ENCODE peak calls at places on chromosomes 16 and 17, in six cellular contexts. L is breast epithelium, V is OCI-LY7, F is mucosa of descending colon, Y is bronchial epithelial cell, C is adrenal gland. I is an unnamed sample.

GRCh38 chr16:89349947-89350633 is 132.6 kb downstream of the ZNF778 start:
- DNase-seq in Y (no peak), V (no peak), F (no peak), L (no peak), C (no peak), I (no peak)

GRCh38 chr16:14672403-14672971 is 21.6 kb downstream of the PLA2G10 start:
- DNase-seq in F (peak; percentile 47), V (peak; percentile 90), Y (no peak), C (no peak), L (no peak), I (no peak)

GRCh38 chr16:58325941-58326340 is 31.1 kb upstream of the PRSS54 start:
- DNase-seq in L (no peak), C (no peak), Y (no peak), V (no peak), F (no peak), I (no peak)

GRCh38 chr17:81236784-81237183 is 2.1 kb downstream of the TEPSIN start:
- DNase-seq in V (no peak), Y (no peak), L (no peak), C (no peak), F (no peak), I (no peak)

GRCh38 chr17:27990979-27991378 is 51.5 kb upstream of the NLK start:
- DNase-seq in L (no peak), Y (no peak), F (no peak), C (no peak), V (no peak), I (no peak)

GRCh38 chr16:81366316-81366932 is 51.7 kb downstream of the GAN start:
- DNase-seq in V (peak; percentile 70), Y (peak; percentile 58), C (no peak), L (no peak), F (no peak), I (no peak)

GRCh38 chr17:55996826-55997225 is 156.4 kb upstream of the ANKFN1 start:
- DNase-seq in C (no peak), L (no peak), V (no peak), F (no peak), Y (no peak), I (no peak)

GRCh38 chr16:75198135-75198600 is 8.8 kb downstream of the CTRB2 start:
- DNase-seq in L (no peak), C (no peak), V (no peak), Y (no peak), F (no peak), I (no peak)

GRCh38 chr17:61250335-61250890 is 149.2 kb upstream of the TBX2 start:
- DNase-seq in C (no peak), V (no peak), Y (peak; percentile 37), F (no peak), L (no peak), I (no peak)

GRCh38 chr17:64938925-64939474 is 19.7 kb upstream of the LRRC37A3 start:
- DNase-seq in L (no peak), C (peak; percentile 69), V (peak; percentile 50), F (peak; percentile 71), Y (no peak), I (no peak)

GRCh38 chr17:83082899-83083367 is 3.5 kb downstream of the METRNL start:
- DNase-seq in Y (no peak), V (no peak), L (no peak), C (no peak), F (peak; percentile 53), I (no peak)

GRCh38 chr17:83084214-83084613 is 4.8 kb downstream of the METRNL start:
- DNase-seq in L (no peak), Y (no peak), V (no peak), F (no peak), C (no peak), I (no peak)

GRCh38 chr17:83084621-83085056 is 5.2 kb downstream of the METRNL start:
- DNase-seq in Y (no peak), L (no peak), V (no peak), C (no peak), F (peak; percentile 88), I (no peak)

GRCh38 chr17:83082435-83082834 is 3.0 kb downstream of the METRNL start:
- DNase-seq in F (no peak), C (no peak), V (peak; percentile 37), L (no peak), Y (no peak), I (no peak)

DNA sequence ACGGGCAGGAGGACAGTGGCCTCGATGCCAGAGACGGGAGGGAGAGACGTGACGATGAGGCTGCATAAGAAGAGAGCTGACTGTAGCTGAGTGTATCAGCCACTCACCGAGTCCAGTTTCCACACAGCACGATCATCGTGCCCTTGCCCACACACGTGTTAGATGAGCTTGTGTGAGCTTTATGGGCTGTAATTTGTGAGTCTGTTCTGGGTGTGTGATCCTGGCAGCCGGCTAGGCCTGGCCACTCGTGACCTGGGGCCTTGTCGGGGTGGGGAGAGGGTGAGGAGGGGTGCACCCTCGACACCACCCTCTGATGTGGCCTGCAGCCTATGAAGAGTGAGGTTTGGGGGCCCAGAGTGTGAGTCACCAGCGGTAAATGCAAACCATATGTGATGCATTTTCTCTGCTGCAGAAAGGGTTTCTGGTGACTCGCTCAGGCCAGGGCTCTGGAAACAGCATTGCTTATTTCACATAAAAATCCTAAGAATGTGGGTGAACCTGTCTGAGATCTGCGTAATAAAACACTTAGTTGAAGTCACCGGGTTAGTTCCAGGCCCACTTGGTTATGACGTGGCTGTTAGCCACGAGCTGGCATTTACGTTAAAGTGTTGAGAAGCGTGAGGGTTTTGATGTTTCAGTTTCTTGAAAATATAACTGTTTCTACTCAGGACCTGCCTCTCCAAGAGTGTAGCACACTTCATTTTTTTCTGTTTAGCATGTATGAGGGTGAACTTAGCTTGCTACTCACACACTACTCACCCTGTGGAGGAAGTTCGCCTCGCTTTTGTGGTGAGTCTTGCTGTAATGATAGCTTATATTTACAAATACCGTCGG is 4.2 kb downstream of the METRNL start:
- DNase-seq in C (no peak), L (no peak), V (no peak), Y (peak; percentile 72), F (peak; percentile 66), I (no peak)
- H3K4me3 ChIP-seq in C (no peak overlapping the region), L (no peak overlapping the region), V (no peak overlapping the region), Y (no peak overlapping the region), F (no peak overlapping the region), I (no peak overlapping the region)

GRCh38 chr16:69119536-69119935 is 12.9 kb downstream of the CHTF8 start:
- DNase-seq in C (no peak), L (no peak), V (no peak), Y (no peak), F (no peak), I (no peak)
- H3K36me3 ChIP-seq in C (no peaks in the 10 kb centered on the region), L (no peaks in the 10 kb centered on the region), V (peaks cover 94% of the 10 kb centered on the region), Y (peaks cover 22% of the 10 kb centered on the region), F (no peaks in the 10 kb centered on the region), I (peaks cover 50% of the 10 kb centered on the region)

DNA sequence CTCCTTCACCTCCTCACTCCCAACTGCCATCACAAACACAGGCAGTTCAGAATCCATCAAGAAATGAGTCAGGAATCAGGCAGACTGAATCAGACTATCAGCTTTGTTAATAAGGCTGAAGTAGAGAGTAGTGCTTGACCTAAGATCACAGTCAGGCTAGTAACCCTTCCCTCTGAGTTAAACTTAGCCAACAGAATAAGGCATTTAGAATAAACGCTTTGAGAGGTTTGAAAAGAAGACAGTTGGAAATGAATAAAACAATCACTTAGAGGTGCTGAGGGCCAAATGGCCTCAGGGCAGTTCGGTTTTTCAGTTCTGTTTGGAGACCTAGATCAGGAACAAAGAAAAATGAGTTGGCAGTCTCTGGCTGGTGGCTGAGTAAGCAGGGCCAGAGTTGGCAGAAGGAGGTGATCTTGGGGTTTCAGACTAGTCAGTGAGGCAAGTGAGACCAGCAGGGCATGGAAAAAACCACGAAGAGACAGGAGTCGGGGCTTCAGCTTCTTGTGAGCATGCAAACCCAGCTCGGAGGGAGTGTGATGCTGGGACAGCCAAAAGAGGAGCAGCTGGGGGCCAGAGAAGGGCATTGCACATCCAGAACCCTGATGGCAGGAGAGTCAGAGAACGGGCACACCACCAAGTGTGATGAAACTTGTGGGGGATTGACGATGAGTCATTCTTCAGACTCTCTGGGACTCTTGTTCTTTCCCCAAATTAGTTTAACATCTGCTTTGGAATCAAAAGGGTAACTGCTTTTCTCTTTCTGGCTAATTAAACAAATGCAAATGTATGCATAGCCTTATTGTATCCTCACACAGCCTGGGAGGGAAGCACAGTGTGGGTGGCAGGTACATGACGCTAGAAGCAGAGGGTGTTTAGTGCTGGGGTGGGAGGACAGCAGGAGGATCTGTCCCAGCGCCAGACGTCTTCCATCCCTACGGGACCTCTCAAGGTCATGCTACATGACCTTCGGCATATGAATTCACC is 54.8 kb downstream of the SPECC1 start:
- DNase-seq in L (peak; percentile 84), Y (peak; percentile 89), C (peak; percentile 83), V (no peak), F (peak; percentile 42), I (peak; percentile 94)
- H3K4me3 ChIP-seq in L (no peak overlapping the region), Y (no peak overlapping the region), C (no peak overlapping the region), V (no peak overlapping the region), F (no peak overlapping the region), I (peak overlapping the region; percentile 11)

DNA sequence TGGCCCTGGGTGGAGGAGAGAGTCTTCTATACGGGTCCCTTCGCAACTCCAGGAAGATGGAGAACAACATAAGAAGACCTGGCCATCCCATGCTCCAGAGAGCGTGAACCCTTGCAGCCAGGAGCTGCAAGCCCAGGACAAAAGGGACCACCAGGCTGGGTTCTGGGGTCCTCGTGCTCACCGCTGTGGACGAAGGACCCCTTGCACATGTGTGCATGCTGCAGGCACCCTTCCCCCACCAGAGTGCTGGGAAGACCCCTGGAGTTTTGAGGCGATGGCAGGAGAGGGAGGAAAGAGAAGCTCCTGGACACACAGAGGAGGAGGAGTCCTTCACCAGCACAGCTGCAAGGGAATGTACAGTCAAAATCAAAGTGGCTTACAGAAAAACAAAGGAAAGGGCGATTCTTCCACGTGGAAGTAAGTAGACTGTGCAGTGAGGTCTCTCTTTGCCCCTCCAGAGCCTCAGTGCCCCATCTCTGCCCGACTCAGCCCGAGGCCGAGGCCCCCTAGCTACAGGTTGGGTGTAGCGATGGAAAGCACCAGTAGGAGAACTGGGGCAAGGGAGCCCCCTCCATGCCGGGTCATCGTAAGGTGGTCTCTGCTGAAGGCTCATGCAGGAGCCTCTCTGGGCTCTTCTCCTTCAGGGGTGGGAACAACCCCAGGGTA is 51.3 kb downstream of the PIMREG start:
- DNase-seq in F (no peak), L (no peak), V (no peak), Y (no peak), C (no peak), I (no peak)
- H3K36me3 ChIP-seq in F (no peaks in the 10 kb centered on the region), L (no peaks in the 10 kb centered on the region), V (no peaks in the 10 kb centered on the region), Y (peaks cover 1% of the 10 kb centered on the region), C (no peaks in the 10 kb centered on the region), I (no peaks in the 10 kb centered on the region)

GRCh38 chr16:71526111-71526998 is at the start of gene CHST4:
- DNase-seq in Y (peak; percentile 71), C (peak; percentile 84), F (no peak), L (peak; percentile 36), V (peak; percentile 62), I (no peak)
- H3K4me3 ChIP-seq in Y (no peak within 1 kb of the TSS), C (no peak within 1 kb of the TSS), F (no peak within 1 kb of the TSS), L (peak within 1 kb of the TSS; percentile 25), V (peak within 1 kb of the TSS; percentile 62), I (no peak within 1 kb of the TSS)